ENCODE peak calls at places on chromosomes 13 and 19, in seven cellular contexts. J is osteocyte; C is AG04450; Q is AML-193; H is amygdala; K is stimulated activated CD4-positive, alpha-beta T cell treated with anti-CD3 and anti-CD28 coated beads, TNF-alpha, amount 100 ng/mL, for 4 hours; V is iris pigment epithelial cell. B is an unnamed sample.

GRCh38 chr19:17762505-17763229 is 11.4 kb downstream of the FCHO1 start:
- DNase-seq in J (no peak), C (no peak), Q (no peak), H (peak), K (no peak), V (peak), B (peak)

GRCh38 chr19:54345938-54346386 is 7.0 kb upstream of the LILRA4 start:
- DNase-seq in J (no peak), C (no peak), Q (no peak), H (no peak), K (no peak), V (no peak), B (no peak)

GRCh38 chr13:95403349-95404140 is 102.3 kb upstream of the ABCC4 start:
- DNase-seq in J (no peak), C (no peak), Q (no peak), H (peak), K (no peak), V (no peak), B (no peak)

GRCh38 chr19:46915386-46915785 is 54.6 kb downstream of the ARHGAP35 start:
- DNase-seq in J (no peak), C (no peak), Q (no peak), H (no peak), K (no peak), V (peak), B (no peak)

GRCh38 chr19:41711376-41712261 is 3.2 kb downstream of the CEACAM5 start:
- DNase-seq in J (peak), C (no peak), Q (no peak), H (no peak), K (no peak), V (no peak), B (no peak)

GRCh38 chr19:18300930-18301717 is 19.7 kb upstream of the JUND start:
- DNase-seq in J (no peak), C (no peak), Q (no peak), H (no peak), K (no peak), V (peak), B (no peak)

GRCh38 chr19:10292789-10293636 is 3.3 kb downstream of the ICAM5 start:
- DNase-seq in J (peak), C (no peak), Q (no peak), H (no peak), K (no peak), V (no peak), B (no peak)

GRCh38 chr19:36392916-36393673 is 14.1 kb upstream of the ZFP14 start:
- DNase-seq in J (no peak), C (no peak), Q (no peak), H (no peak), K (no peak), V (no peak), B (no peak)

B was measured in astrocyte of the cerebellum.